ENCODE peak calls at places on chromosomes 16 and 17, in five cellular contexts. J is uterus, F is stomach, B is upper lobe of left lung, C is left ventricle myocardium inferior. E is an unnamed sample. For H3K4me1, the result is how much of the 10 kb centered on the place peaks cover.

GRCh38 chr16:30976486-30976885 is 8.5 kb upstream of the HSD3B7 start:
- DNase-seq in F (no peak), C (no peak), B (no peak), J (no peak), E (no peak)

GRCh38 chr17:752620-753219 is 656 bp upstream of the GEMIN4 start:
- DNase-seq in J (peak), F (peak), B (peak), C (peak), E (no peak)

GRCh38 chr16:12009462-12009861 is 32.9 kb downstream of the SNX29 start:
- DNase-seq in F (no peak), B (no peak), J (no peak), C (no peak), E (no peak)

GRCh38 chr17:9003355-9004131 is 17.8 kb upstream of the NTN1 start:
- DNase-seq in B (no peak), F (no peak), C (no peak), J (no peak), E (no peak)

GRCh38 chr16:12341423-12341822 is 364.9 kb downstream of the SNX29 start:
- DNase-seq in J (no peak), B (no peak), C (no peak), F (no peak), E (no peak)

GRCh38 chr17:248337-249235 is 67.1 kb upstream of the DOC2B start:
- DNase-seq in C (peak), B (no peak), J (no peak), F (no peak), E (no peak)

GRCh38 chr17:14204546-14204945 is 32.1 kb downstream of the CDRT15 start:
- DNase-seq in C (no peak), F (no peak), J (no peak), B (no peak), E (no peak)

GRCh38 chr17:20291853-20292252 is 175.5 kb downstream of the LGALS9B start:
- DNase-seq in B (no peak), J (no peak), F (no peak), C (no peak), E (no peak)

GRCh38 chr17:69404398-69404797 is 10.1 kb upstream of the MAP2K6 start:
- DNase-seq in C (no peak), F (no peak), B (no peak), J (no peak), E (no peak)

GRCh38 chr16:2856061-2856670 is 1.8 kb downstream of the PRSS22 start:
- DNase-seq in C (no peak), J (no peak), B (peak), F (peak), E (no peak)

GRCh38 chr17:53428913-53429312 is 393.8 kb upstream of the KIF2B start:
- DNase-seq in B (no peak), J (no peak), C (no peak), F (no peak), E (no peak)

GRCh38 chr16:78503501-78504110 is 404.2 kb downstream of the WWOX start:
- DNase-seq in B (peak), C (no peak), F (peak), J (peak), E (peak)

GRCh38 chr17:39165178-39165843 is 650 bp downstream of the ARL5C start:
- DNase-seq in B (no peak), F (no peak), J (no peak), C (no peak), E (no peak)

GRCh38 chr17:43308999-43309398 is 75.2 kb upstream of the RNU2-1 start:
- DNase-seq in F (no peak), C (no peak), J (no peak), B (no peak), E (no peak)

GRCh38 chr16:65524997-65525396 is 403.1 kb upstream of the CDH11 start:
- DNase-seq in J (no peak), B (no peak), C (no peak), F (no peak), E (no peak)

GRCh38 chr16:12078405-12079245 is 102.1 kb downstream of the SNX29 start:
- DNase-seq in J (no peak), F (no peak), B (peak), C (no peak), E (peak)

GRCh38 chr17:63842173-63842539 is 329 bp downstream of the SMARCD2 start:
- DNase-seq in J (peak), F (peak), B (no peak), C (peak), E (peak)

GRCh38 chr16:78931267-78932060 is 669.1 kb downstream of the MAF start:
- DNase-seq in F (no peak), C (no peak), B (no peak), J (no peak), E (no peak)

GRCh38 chr16:6031102-6031501 is 933.5 kb upstream of the EEF2KMT start:
- DNase-seq in J (no peak), B (no peak), F (no peak), C (no peak), E (no peak)
- H3K4me1 ChIP-seq in J (under half), B (under half), F (under half), C (under half), E (under half)

GRCh38 chr17:45172541-45173286 is 11.0 kb downstream of the HEXIM2 start:
- DNase-seq in F (peak), C (peak), B (peak), J (peak), E (peak)
- H3K4me3 ChIP-seq in F (peak), C (peak), B (peak), J (peak), E (peak)

DNA sequence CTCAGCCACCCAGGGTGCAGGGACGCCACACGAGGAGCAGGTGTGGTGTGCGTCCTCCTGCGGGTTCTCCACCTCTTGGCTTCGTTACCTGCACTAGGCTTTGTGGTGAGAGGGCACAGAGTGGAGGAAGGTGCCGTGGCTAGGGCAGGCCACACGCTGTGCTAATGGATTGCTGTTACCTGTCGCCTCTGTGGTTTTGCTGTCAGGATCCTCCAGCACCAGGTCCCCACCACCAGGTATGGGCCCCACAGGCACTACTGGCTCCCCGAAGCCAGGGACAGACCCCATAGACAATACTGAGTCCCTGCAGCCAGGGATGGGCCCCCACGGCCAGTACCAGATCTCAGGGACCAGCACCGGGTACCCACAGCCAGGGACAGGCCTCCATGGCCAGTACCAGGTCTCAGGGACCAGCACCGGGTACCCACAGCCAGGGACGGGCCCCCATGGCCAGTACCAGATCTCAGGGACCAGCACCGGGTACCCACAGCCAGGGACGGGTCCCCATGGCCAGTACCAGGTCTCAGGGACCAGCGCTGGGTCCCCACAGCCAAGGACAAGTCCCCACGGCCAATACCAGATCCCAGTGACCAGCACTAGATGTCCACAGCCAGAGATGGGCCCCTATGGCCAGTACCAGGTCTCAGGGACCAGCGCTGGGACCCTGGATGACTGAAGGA is 315.6 kb downstream of the SEC14L1 start:
- DNase-seq in B (no peak), C (no peak), F (no peak), J (no peak), E (peak)
- H3K27ac ChIP-seq in B (peak), C (peak), F (peak), J (no peak), E (peak)

GRCh38 chr17:17350491-17351355 is 47.5 kb downstream of the NT5M start:
- DNase-seq in C (no peak), J (no peak), F (peak), B (no peak), E (no peak)
- H3K4me1 ChIP-seq in C (under half), J (under half), F (under half), B (under half), E (under half)

DNA sequence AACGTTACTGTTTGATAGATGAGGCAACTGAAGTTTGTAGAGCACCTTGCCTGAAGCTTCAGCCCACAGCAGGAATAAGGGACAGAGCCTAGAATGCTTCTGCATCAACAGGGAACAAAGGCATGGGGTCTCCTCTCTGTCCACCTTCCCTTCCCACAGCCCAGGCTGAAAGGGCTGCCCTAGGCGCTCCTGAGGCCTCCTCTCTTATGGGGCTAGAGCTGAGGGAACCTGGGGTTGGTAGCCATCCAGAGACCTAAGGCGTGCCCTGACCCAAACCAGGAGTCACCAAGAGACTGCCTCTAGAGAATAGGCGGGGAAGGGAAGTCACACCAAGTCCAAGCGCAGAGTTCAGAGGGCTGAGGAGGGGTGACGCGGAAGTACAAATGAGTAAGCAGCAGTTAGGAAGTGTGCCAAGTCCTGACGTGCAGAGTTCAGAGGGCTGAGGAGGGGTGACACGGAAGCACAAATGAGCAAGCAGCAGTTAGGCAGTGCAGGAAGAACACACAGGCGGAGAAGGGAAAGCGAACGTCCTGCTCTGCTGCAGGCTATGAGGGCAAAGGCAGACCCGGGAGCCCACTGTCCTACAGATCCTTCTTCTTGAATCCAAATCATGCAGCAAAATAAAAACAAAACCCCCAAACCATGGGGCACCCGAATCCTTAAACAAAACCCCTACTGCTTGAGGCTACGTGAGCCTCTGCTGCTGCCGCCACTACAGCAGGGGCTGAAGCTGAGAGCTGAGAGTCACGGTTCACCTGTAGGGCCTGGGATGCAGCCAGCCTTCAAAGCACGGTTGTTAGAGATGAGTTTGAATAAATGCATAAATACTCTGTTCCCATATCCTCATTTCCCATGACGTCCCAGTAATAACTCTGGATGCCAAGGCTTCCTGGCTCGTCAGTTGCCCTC is 2.7 kb upstream of the SPG7 start:
- DNase-seq in J (peak), C (peak), F (peak), B (peak), E (peak)
- H3K4me3 ChIP-seq in J (no peak), C (peak), F (peak), B (peak), E (peak)